ENCODE peak calls at places on chromosomes 4 and X, in eight cellular contexts. Y is hepatocyte; Z is right lobe of liver; I is suprapubic skin; O is neural crest cell; A is brain microvascular endothelial cell; S is naive thymus-derived CD4-positive, alpha-beta T cell; V is AG08396. W is an unnamed sample.

GRCh38 chr4:2417196-2417764 is 1.2 kb downstream of the ZFYVE28 start:
- DNase-seq in Y (peak; percentile 54), Z (no peak), I (no peak), O (no peak), A (no peak), S (peak; percentile 16), V (peak; percentile 32), W (no peak)

GRCh38 chr4:21664355-21664754 is 284.2 kb downstream of the KCNIP4 start:
- DNase-seq in Y (no peak), Z (no peak), I (no peak), O (no peak), A (no peak), S (no peak), V (no peak), W (no peak)

GRCh38 chr4:113256946-113257345 is 207.5 kb downstream of the ANK2 start:
- DNase-seq in Y (no peak), Z (no peak), I (no peak), O (no peak), A (no peak), S (no peak), V (no peak), W (no peak)

GRCh38 chr4:60729194-60729593 is 470.9 kb upstream of the ADGRL3 start:
- DNase-seq in Y (no peak), Z (no peak), I (no peak), O (no peak), A (no peak), S (no peak), V (no peak), W (no peak)

GRCh38 chr4:55409468-55410171 is 13.9 kb downstream of the TMEM165 start:
- DNase-seq in Y (no peak), Z (no peak), I (no peak), O (no peak), A (peak; percentile 74), S (no peak), V (no peak), W (no peak)

GRCh38 chr4:162793571-162793970 is 373.1 kb downstream of the NAF1 start:
- DNase-seq in Y (no peak), Z (no peak), I (no peak), O (no peak), A (no peak), S (no peak), V (no peak), W (no peak)

GRCh38 chr4:158253350-158253980 is 43.2 kb downstream of the TMEM144 start:
- DNase-seq in Y (peak; percentile 78), Z (peak; percentile 53), I (no peak), O (peak; percentile 66), A (peak; percentile 71), S (peak; percentile 21), V (peak; percentile 55), W (peak; percentile 22)

GRCh38 chr4:98786866-98787265 is 128.5 kb upstream of the TSPAN5 start:
- DNase-seq in Y (no peak), Z (no peak), I (no peak), O (no peak), A (no peak), S (no peak), V (no peak), W (no peak)

GRCh38 chr4:105544517-105544916 is 7.9 kb upstream of the ARHGEF38 start:
- DNase-seq in Y (no peak), Z (no peak), I (no peak), O (no peak), A (no peak), S (no peak), V (no peak), W (no peak)

GRCh38 chr4:99968330-99968729 is 18.3 kb upstream of the H2AZ1 start:
- DNase-seq in Y (peak; percentile 7), Z (no peak), I (no peak), O (no peak), A (peak; percentile 75), S (no peak), V (peak; percentile 47), W (no peak)

GRCh38 chr4:3262208-3263052 is 13.5 kb downstream of the MSANTD1 start:
- DNase-seq in Y (no peak), Z (no peak), I (no peak), O (no peak), A (no peak), S (no peak), V (no peak), W (no peak)

GRCh38 chr4:163693776-163694175 is 199.3 kb downstream of the TMA16 start:
- DNase-seq in Y (no peak), Z (no peak), I (no peak), O (no peak), A (peak; percentile 72), S (no peak), V (peak; percentile 7), W (no peak)

GRCh38 chr4:168995537-168996295 is 14.3 kb downstream of the CBR4 start:
- DNase-seq in Y (no peak), Z (no peak), I (no peak), O (no peak), A (no peak), S (no peak), V (no peak), W (no peak)

GRCh38 chrX:6299724-6300123 is 71.1 kb upstream of the NLGN4X start:
- DNase-seq in Y (no peak), Z (no peak), I (no peak), O (no peak), A (no peak), S (no peak), V (no peak), W (no peak)

GRCh38 chr4:38610844-38611550 is 53.0 kb upstream of the KLF3 start:
- DNase-seq in Y (no peak), Z (no peak), I (no peak), O (no peak), A (no peak), S (no peak), V (no peak), W (no peak)

GRCh38 chrX:40018021-40018420 is 79.7 kb downstream of the BCOR start:
- DNase-seq in Y (no peak), Z (no peak), I (no peak), O (no peak), A (no peak), S (no peak), V (no peak), W (no peak)

GRCh38 chr4:616911-617643 is 8.3 kb upstream of the PDE6B start:
- DNase-seq in Y (no peak), Z (peak; percentile 25), I (no peak), O (no peak), A (no peak), S (no peak), V (no peak), W (no peak)

GRCh38 chr4:74682567-74683359 is 111.6 kb downstream of the BTC start:
- DNase-seq in Y (peak; percentile 72), Z (no peak), I (no peak), O (no peak), A (peak; percentile 95), S (no peak), V (peak; percentile 56), W (no peak)

GRCh38 chr4:108010167-108010566 is 20.5 kb downstream of the HADH start:
- DNase-seq in Y (no peak), Z (no peak), I (no peak), O (no peak), A (peak; percentile 57), S (no peak), V (peak; percentile 41), W (no peak)